ENCODE peak calls at places on chromosomes 7 and 10, in eight cellular contexts. Y is uterus, O is GM12891, A is upper lobe of left lung, X is HCT116, P is A549, V is GM12878, B is heart left ventricle. Z is an unnamed sample.

GRCh38 chr7:64868469-64868868 is 34.6 kb upstream of the ZNF273 start:
- DNase-seq in Y (no peak), O (no peak), A (no peak), X (no peak), P (no peak), V (no peak), B (no peak), Z (no peak)

GRCh38 chr7:15620491-15621185 is 58.8 kb upstream of the AGMO start:
- DNase-seq in Y (no peak), O (no peak), A (no peak), X (no peak), P (no peak), V (no peak), B (no peak), Z (no peak)

GRCh38 chr7:35185908-35186731 is 67.8 kb downstream of the TBX20 start:
- DNase-seq in Y (no peak), O (no peak), A (peak; percentile 84), X (no peak), P (peak; percentile 84), V (no peak), B (peak; percentile 83), Z (peak; percentile 36)

GRCh38 chr7:52168085-52168484 is 851.5 kb upstream of the COBL start:
- DNase-seq in Y (no peak), O (no peak), A (no peak), X (no peak), P (peak; percentile 13), V (no peak), B (no peak), Z (peak; percentile 13)

GRCh38 chr7:33701189-33701740 is 204.1 kb upstream of the BMPER start:
- DNase-seq in Y (no peak), O (no peak), A (no peak), X (no peak), P (no peak), V (no peak), B (no peak), Z (no peak)

GRCh38 chr7:157043745-157044144 is 33.3 kb upstream of the MNX1 start:
- DNase-seq in Y (peak; percentile 48), O (no peak), A (peak; percentile 33), X (no peak), P (no peak), V (no peak), B (no peak), Z (no peak)

GRCh38 chr7:23114854-23115253 is 9.3 kb downstream of the KLHL7 start:
- DNase-seq in Y (no peak), O (no peak), A (no peak), X (no peak), P (no peak), V (no peak), B (no peak), Z (no peak)

GRCh38 chr7:135493362-135493761 is 16.5 kb downstream of the CNOT4 start:
- DNase-seq in Y (no peak), O (no peak), A (no peak), X (no peak), P (no peak), V (no peak), B (no peak), Z (no peak)

GRCh38 chr7:15000157-15000556 is 97.6 kb upstream of the DGKB start:
- DNase-seq in Y (no peak), O (no peak), A (no peak), X (no peak), P (no peak), V (no peak), B (no peak), Z (no peak)

GRCh38 chr10:93103953-93104352 is 30.3 kb downstream of the CYP26A1 start:
- DNase-seq in Y (no peak), O (no peak), A (no peak), X (no peak), P (no peak), V (no peak), B (no peak), Z (no peak)

GRCh38 chr7:113263749-113264148 is 145.4 kb upstream of the SMIM30 start:
- DNase-seq in Y (no peak), O (no peak), A (no peak), X (no peak), P (no peak), V (no peak), B (no peak), Z (no peak)

GRCh38 chr7:99362801-99363200 is 11.7 kb upstream of the ARPC1B start:
- DNase-seq in Y (no peak), O (no peak), A (no peak), X (no peak), P (no peak), V (no peak), B (no peak), Z (no peak)

GRCh38 chr7:3918576-3918975 is 617.5 kb downstream of the SDK1 start:
- DNase-seq in Y (no peak), O (no peak), A (no peak), X (no peak), P (no peak), V (no peak), B (no peak), Z (no peak)

GRCh38 chr10:24622781-24623301 is 100.8 kb downstream of the ARHGAP21 start:
- DNase-seq in Y (no peak), O (no peak), A (no peak), X (no peak), P (no peak), V (no peak), B (no peak), Z (no peak)

GRCh38 chr7:106071356-106071998 is 40.6 kb downstream of the SYPL1 start:
- DNase-seq in Y (no peak), O (peak; percentile 64), A (peak; percentile 70), X (no peak), P (no peak), V (peak; percentile 98), B (no peak), Z (no peak)

GRCh38 chr10:119693262-119693957 is 32.4 kb upstream of the INPP5F start:
- DNase-seq in Y (no peak), O (no peak), A (no peak), X (no peak), P (no peak), V (no peak), B (no peak), Z (no peak)

GRCh38 chr7:125256446-125256845 is 326.8 kb upstream of the POT1 start:
- DNase-seq in Y (no peak), O (no peak), A (no peak), X (no peak), P (no peak), V (no peak), B (no peak), Z (no peak)

GRCh38 chr7:68407460-68407859 is 1190.8 kb upstream of the AUTS2 start:
- DNase-seq in Y (no peak), O (no peak), A (no peak), X (no peak), P (no peak), V (no peak), B (no peak), Z (no peak)

GRCh38 chr7:21565614-21566013 is 22.8 kb downstream of the DNAH11 start:
- DNase-seq in Y (no peak), O (no peak), A (no peak), X (no peak), P (no peak), V (no peak), B (no peak), Z (no peak)

GRCh38 chr7:51121945-51122425 is 194.6 kb downstream of the COBL start:
- DNase-seq in Y (no peak), O (no peak), A (no peak), X (no peak), P (no peak), V (no peak), B (peak; percentile 70), Z (no peak)

GRCh38 chr10:124997246-124997790 is 55.4 kb downstream of the ZRANB1 start:
- DNase-seq in Y (no peak), O (peak; percentile 14), A (no peak), X (no peak), P (no peak), V (no peak), B (no peak), Z (no peak)

GRCh38 chr7:3459111-3459510 is 158.1 kb downstream of the SDK1 start:
- DNase-seq in Y (no peak), O (no peak), A (no peak), X (no peak), P (no peak), V (no peak), B (no peak), Z (no peak)

GRCh38 chr7:5670173-5670933 is 111.1 kb downstream of the RNF216 start:
- DNase-seq in Y (no peak), O (peak; percentile 35), A (no peak), X (no peak), P (no peak), V (no peak), B (no peak), Z (no peak)

GRCh38 chr7:140317597-140317996 is 80.7 kb downstream of the SLC37A3 start:
- DNase-seq in Y (no peak), O (no peak), A (no peak), X (no peak), P (no peak), V (no peak), B (peak; percentile 29), Z (no peak)
- TF ChIP-seq POLR2A in Y (no peak), O (no peak), A (no peak), X (no peak), P (no peak), V (no peak), B (no peak), Z (no peak)

GRCh38 chr7:87628780-87629569 is 777 bp downstream of the RUNDC3B start:
- DNase-seq in Y (no peak), O (no peak), A (peak; percentile 86), X (peak; percentile 39), P (peak; percentile 11), V (no peak), B (peak; percentile 28), Z (no peak)
- TF ChIP-seq POLR2A in Y (peak; percentile 27), O (no peak), A (no peak), X (no peak), P (no peak), V (no peak), B (no peak), Z (no peak)

GRCh38 chr10:133211959-133212852 is 17.8 kb upstream of the UTF1 start:
- DNase-seq in Y (no peak), O (no peak), A (peak; percentile 64), X (no peak), P (no peak), V (no peak), B (peak; percentile 13), Z (no peak)
- TF ChIP-seq POLR2A in Y (no peak), O (no peak), A (no peak), X (no peak), P (no peak), V (no peak), B (no peak), Z (no peak)

DNA sequence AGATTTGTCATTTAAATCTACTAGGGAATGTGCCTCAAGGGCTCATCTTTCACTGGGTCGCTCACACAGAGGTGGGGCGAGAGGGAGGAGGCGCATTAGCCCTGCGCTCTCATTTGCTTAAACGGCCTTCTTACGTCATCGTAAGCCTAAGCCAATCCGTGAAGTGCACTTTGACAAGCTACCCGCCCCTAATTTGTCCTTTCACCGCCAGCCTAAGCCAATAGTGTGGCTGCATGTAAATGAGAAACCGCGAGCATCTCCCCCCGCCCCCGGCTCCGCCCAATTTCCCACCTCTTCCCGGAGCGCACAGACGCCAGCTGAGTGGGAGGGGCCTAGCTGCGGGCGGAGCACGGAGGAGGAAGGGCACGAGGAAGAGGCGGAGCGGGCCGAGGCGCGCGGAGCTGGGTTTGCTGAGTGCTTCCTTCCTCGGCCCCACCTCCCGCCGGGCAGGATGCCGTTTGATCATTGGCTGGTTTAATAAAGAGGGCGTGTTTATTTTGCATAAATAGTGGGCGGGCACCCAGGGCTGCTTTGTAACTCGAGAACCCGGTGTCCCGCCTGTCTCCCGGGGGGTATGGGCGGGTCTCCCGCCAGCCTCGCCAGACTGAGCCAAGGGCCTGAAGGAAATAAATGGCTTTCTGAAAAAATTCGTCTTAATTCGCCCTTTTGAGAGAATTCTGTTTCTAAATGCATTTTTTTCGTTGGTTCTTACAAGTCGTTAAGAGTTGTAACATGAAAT is 289.6 kb upstream of the NFE2L3 start:
- DNase-seq in Y (peak; percentile 89), O (peak; percentile 53), A (peak; percentile 93), X (peak; percentile 100), P (peak; percentile 100), V (peak; percentile 95), B (peak; percentile 86), Z (peak; percentile 92)
- TF ChIP-seq POLR2A in Y (no peak), O (no peak), A (no peak), X (no peak), P (no peak), V (no peak), B (no peak), Z (no peak)

Z was measured in H54.